ENCODE peak calls at places on chromosomes 11 and 22, in six cellular contexts. D is upper lobe of right lung, M is thoracic aorta, V is right cardiac atrium, B is skeletal muscle cell, Z is psoas muscle. F is an unnamed sample.
A peak's percentile ranks its signal among the peaks of the same experiment; 100 is the strongest.

GRCh38 chr11:7436657-7437056 is 48.6 kb upstream of the OLFML1 start:
- DNase-seq in D (no peak), M (no peak), V (no peak), B (no peak), Z (no peak), F (no peak)

GRCh38 chr22:48919851-48920589 is 907.7 kb downstream of the BRD1 start:
- DNase-seq in D (peak; percentile 49), M (no peak), V (no peak), B (no peak), Z (no peak), F (no peak)

GRCh38 chr22:17917490-17917983 is 106.8 kb downstream of the MICAL3 start:
- DNase-seq in D (no peak), M (no peak), V (peak; percentile 77), B (no peak), Z (peak; percentile 73), F (no peak)

GRCh38 chr11:27700351-27701261 is at the start of gene BDNF:
- DNase-seq in D (peak; percentile 65), M (no peak), V (no peak), B (no peak), Z (peak; percentile 50), F (no peak)

GRCh38 chr11:86692317-86692716 is 19.9 kb upstream of the ME3 start:
- DNase-seq in D (no peak), M (no peak), V (no peak), B (no peak), Z (no peak), F (no peak)

GRCh38 chr22:45429424-45429823 is 15.9 kb downstream of the RIBC2 start:
- DNase-seq in D (peak; percentile 53), M (no peak), V (peak; percentile 23), B (no peak), Z (peak; percentile 29), F (no peak)

GRCh38 chr22:39176067-39176621 is 23.7 kb upstream of the CBX7 start:
- DNase-seq in D (peak; percentile 77), M (no peak), V (peak; percentile 92), B (no peak), Z (peak; percentile 83), F (no peak)

GRCh38 chr11:22449441-22449840 is 111.3 kb downstream of the SLC17A6 start:
- DNase-seq in D (no peak), M (no peak), V (no peak), B (no peak), Z (no peak), F (no peak)

GRCh38 chr22:47064016-47064415 is 301.6 kb downstream of the TBC1D22A start:
- DNase-seq in D (peak; percentile 59), M (no peak), V (no peak), B (no peak), Z (no peak), F (no peak)

GRCh38 chr11:119513806-119514170 is 90.8 kb upstream of the THY1 start:
- DNase-seq in D (no peak), M (no peak), V (no peak), B (no peak), Z (no peak), F (no peak)

GRCh38 chr22:35330258-35330861 is 30.7 kb downstream of the TOM1 start:
- DNase-seq in D (peak; percentile 86), M (no peak), V (peak; percentile 94), B (peak; percentile 41), Z (peak; percentile 92), F (no peak)

GRCh38 chr11:16326679-16327297 is 29.6 kb downstream of the SOX6 start:
- DNase-seq in D (no peak), M (no peak), V (no peak), B (no peak), Z (no peak), F (peak; percentile 58)

GRCh38 chr11:28529540-28530410 is 421.6 kb downstream of the METTL15 start:
- DNase-seq in D (no peak), M (no peak), V (no peak), B (peak; percentile 24), Z (no peak), F (no peak)

GRCh38 chr11:73141031-73141308 is 1.1 kb downstream of the FCHSD2 start:
- DNase-seq in D (no peak), M (no peak), V (peak; percentile 74), B (no peak), Z (peak; percentile 65), F (no peak)

GRCh38 chr22:30989473-30989872 is 20.4 kb downstream of the TUG1 start:
- DNase-seq in D (no peak), M (no peak), V (no peak), B (no peak), Z (no peak), F (no peak)

GRCh38 chr11:39571081-39571480 is 1888.4 kb downstream of the LRRC4C start:
- DNase-seq in D (no peak), M (no peak), V (no peak), B (no peak), Z (no peak), F (no peak)

GRCh38 chr22:30423296-30423958 is 2.1 kb upstream of the MTFP1 start:
- DNase-seq in D (peak; percentile 88), M (no peak), V (peak; percentile 80), B (no peak), Z (no peak), F (no peak)

GRCh38 chr11:120568572-120569307 is 57.2 kb downstream of the GRIK4 start:
- DNase-seq in D (no peak), M (no peak), V (no peak), B (no peak), Z (no peak), F (no peak)

GRCh38 chr22:39360674-39361413 is 11.1 kb downstream of the SYNGR1 start:
- DNase-seq in D (no peak), M (no peak), V (peak; percentile 26), B (no peak), Z (no peak), F (no peak)

GRCh38 chr11:11731311-11732083 is 109.7 kb upstream of the GALNT18 start:
- DNase-seq in D (no peak), M (no peak), V (no peak), B (peak; percentile 32), Z (no peak), F (peak; percentile 4)

DNA sequence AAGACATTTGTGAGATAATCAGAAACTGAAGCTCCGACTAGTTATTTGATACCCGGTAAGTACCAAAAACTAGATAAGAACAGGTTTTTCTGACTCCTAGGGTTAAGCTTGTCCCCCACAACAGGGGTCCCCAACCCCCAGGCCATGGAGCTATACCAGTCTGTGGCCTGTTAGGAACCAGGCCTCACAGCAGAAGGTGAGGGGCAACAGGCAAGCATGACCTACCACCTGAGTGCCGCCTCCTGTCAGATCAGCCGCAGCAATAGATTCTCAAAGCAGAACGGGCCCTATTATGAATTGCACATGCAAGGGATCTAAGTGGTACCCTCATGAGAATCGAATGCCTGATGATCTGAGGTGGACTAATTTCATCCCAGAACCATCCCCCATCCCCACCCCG is 1.2 kb upstream of the MS4A10 start:
- DNase-seq in D (peak; percentile 25), M (no peak), V (no peak), B (no peak), Z (no peak), F (no peak)
- H3K4me3 ChIP-seq in D (no peak overlapping the region), M (no peak overlapping the region), V (no peak overlapping the region), B (no peak overlapping the region), Z (no peak overlapping the region), F (no peak overlapping the region)

DNA sequence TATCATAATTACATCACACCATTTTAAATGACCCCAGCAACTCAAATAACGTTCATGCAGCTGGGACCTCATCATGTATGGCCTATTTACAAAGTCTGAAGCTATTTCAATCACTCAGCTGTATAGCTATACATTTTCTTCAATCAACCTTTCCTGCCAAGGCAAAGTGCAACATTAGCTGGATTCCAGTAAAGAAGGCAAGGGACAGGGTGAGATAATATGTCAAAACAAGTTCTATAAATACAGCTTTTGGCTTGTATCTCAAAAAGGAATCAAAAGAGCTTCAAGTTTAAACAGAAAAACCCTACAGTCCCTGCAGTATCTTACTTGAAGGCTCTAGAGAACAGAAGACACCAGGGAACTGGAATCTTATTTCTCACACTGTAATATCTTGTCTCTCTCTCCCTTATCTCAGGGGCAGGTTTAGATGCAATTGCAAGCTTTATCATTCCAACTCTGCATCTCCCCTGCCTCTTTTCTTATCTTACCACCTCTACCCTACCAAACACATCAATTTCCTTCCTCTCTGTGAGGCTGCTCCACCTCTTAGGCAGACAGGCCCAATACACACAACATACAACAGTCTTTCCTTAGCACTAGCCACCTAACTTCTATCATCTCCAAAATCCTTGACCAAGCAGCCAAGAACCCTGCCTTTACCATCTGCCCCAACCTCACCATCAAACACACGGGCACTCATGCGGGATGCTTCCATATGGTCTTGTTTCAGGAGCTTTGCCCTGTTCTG is 34.5 kb downstream of the CELF1 start:
- DNase-seq in D (no peak), M (no peak), V (no peak), B (no peak), Z (no peak), F (no peak)
- H3K4me3 ChIP-seq in D (no peak overlapping the region), M (no peak overlapping the region), V (no peak overlapping the region), B (no peak overlapping the region), Z (peak overlapping the region; percentile 24), F (no peak overlapping the region)

DNA sequence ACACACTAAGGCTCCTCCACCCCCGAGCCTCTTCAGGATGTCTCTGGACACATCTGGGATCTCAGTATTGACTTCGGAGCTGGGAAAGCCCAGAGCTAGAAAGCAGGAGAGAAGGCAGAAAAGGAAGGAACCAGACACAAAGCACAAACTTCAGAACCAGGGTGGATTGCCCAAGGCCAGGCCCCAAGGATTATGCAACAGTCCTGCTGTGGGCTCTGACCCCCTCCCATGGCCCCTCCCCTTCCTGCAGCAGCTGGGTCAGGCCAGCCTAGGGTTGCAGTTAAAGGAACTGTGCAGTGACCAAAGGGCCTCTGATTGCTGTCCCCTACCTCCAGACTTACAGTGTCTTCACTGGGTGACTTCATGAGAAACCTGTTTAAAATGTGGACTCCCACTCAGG is 5.3 kb downstream of the KCNE3 start:
- DNase-seq in D (peak; percentile 91), M (peak; percentile 16), V (peak; percentile 92), B (no peak), Z (peak; percentile 88), F (no peak)
- H3K4me3 ChIP-seq in D (peak overlapping the region; percentile 52), M (peak overlapping the region; percentile 8), V (peak overlapping the region; percentile 34), B (peak overlapping the region; percentile 11), Z (peak overlapping the region; percentile 40), F (no peak overlapping the region)

GRCh38 chr11:123482225-123482624 is 52.2 kb downstream of the GRAMD1B start:
- DNase-seq in D (no peak), M (no peak), V (no peak), B (no peak), Z (no peak), F (no peak)

GRCh38 chr11:123481647-123482046 is 51.6 kb downstream of the GRAMD1B start:
- DNase-seq in D (no peak), M (no peak), V (no peak), B (no peak), Z (no peak), F (no peak)

GRCh38 chr11:123478352-123478986 is 48.4 kb downstream of the GRAMD1B start:
- DNase-seq in D (no peak), M (no peak), V (peak; percentile 77), B (peak; percentile 53), Z (peak; percentile 67), F (peak; percentile 41)

GRCh38 chr11:123479048-123479837 is 49.2 kb downstream of the GRAMD1B start:
- DNase-seq in D (no peak), M (no peak), V (no peak), B (no peak), Z (no peak), F (no peak)

DNA sequence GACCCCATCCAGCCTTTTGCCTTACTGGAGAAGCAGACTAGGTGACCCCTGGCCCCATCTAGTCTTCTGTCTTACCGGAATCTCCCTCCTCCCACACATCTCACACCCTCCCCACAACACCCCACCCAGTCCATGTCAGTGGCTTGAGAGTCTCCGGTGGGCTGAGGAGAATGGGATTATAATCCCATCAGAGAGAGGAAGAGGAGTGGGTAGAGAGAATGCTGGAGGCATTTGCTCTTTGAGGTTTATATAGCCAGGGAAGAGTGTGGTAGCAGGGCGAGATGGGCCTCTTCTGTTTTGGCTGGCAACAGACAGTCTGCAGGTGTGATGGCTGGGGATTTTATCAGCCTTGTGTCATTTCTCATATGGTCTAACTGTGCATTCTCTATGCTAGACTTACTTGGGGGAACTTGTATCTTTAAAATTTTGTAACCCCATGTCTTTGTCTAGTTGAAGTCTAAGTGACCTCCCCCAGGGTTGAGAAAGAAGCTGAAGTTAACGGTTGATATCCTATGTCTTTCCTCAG is 50.3 kb downstream of the GRAMD1B start:
- DNase-seq in D (no peak), M (no peak), V (no peak), B (no peak), Z (no peak), F (no peak)
- H3K4me3 ChIP-seq in D (no peak overlapping the region), M (no peak overlapping the region), V (no peak overlapping the region), B (no peak overlapping the region), Z (no peak overlapping the region), F (no peak overlapping the region)